ENCODE peak calls at places on chromosome 22, in eight cellular contexts. Q is stomach, C is H1, Y is GM12891, X is suprapubic skin, Z is GM23338, H is esophagus muscularis mucosa, P is transverse colon. I is an unnamed sample.
A peak's percentile ranks its signal among the peaks of the same experiment; 100 is the strongest.

GRCh38 chr22:23204541-23205157 is 24.3 kb downstream of the BCR start:
- DNase-seq in Q (peak; percentile 77), C (no peak), Y (no peak), X (peak; percentile 62), Z (no peak), H (no peak), P (no peak), I (no peak)

GRCh38 chr22:48939441-48940265 is 888.0 kb downstream of the BRD1 start:
- DNase-seq in Q (peak; percentile 19), C (peak; percentile 35), Y (no peak), X (peak; percentile 20), Z (no peak), H (peak; percentile 70), P (peak; percentile 2), I (no peak)

GRCh38 chr22:19797631-19798319 is 37.2 kb downstream of the TBX1 start:
- DNase-seq in Q (no peak), C (no peak), Y (no peak), X (peak; percentile 61), Z (no peak), H (no peak), P (no peak), I (no peak)

GRCh38 chr22:46842606-46843005 is 80.2 kb downstream of the TBC1D22A start:
- DNase-seq in Q (no peak), C (peak; percentile 37), Y (no peak), X (no peak), Z (no peak), H (no peak), P (peak; percentile 20), I (peak; percentile 75)

GRCh38 chr22:48568736-48569330 is 1258.8 kb downstream of the BRD1 start:
- DNase-seq in Q (no peak), C (no peak), Y (no peak), X (no peak), Z (no peak), H (no peak), P (no peak), I (no peak)

GRCh38 chr22:19717691-19718254 is 3.5 kb downstream of the SEPTIN5 start:
- DNase-seq in Q (peak; percentile 79), C (peak; percentile 92), Y (peak; percentile 97), X (no peak), Z (peak; percentile 63), H (no peak), P (peak; percentile 77), I (peak; percentile 60)

GRCh38 chr22:23274146-23274526 is 93.8 kb downstream of the BCR start:
- DNase-seq in Q (no peak), C (no peak), Y (no peak), X (no peak), Z (no peak), H (no peak), P (no peak), I (no peak)

GRCh38 chr22:19713228-19713627 is 1.1 kb upstream of the SEPTIN5 start:
- DNase-seq in Q (no peak), C (no peak), Y (no peak), X (no peak), Z (no peak), H (no peak), P (no peak), I (no peak)

GRCh38 chr22:37281195-37281594 is 1.1 kb upstream of the CYTH4 start:
- DNase-seq in Q (no peak), C (no peak), Y (no peak), X (no peak), Z (no peak), H (no peak), P (no peak), I (no peak)

GRCh38 chr22:37280718-37281117 is 1.6 kb upstream of the CYTH4 start:
- DNase-seq in Q (no peak), C (no peak), Y (no peak), X (no peak), Z (no peak), H (no peak), P (no peak), I (no peak)

GRCh38 chr22:37281646-37282384 is 493 bp upstream of the CYTH4 start:
- DNase-seq in Q (no peak), C (no peak), Y (no peak), X (no peak), Z (no peak), H (no peak), P (no peak), I (no peak)

GRCh38 chr22:37283393-37283937 is 1.2 kb downstream of the CYTH4 start:
- DNase-seq in Q (no peak), C (peak; percentile 66), Y (no peak), X (no peak), Z (peak; percentile 71), H (no peak), P (peak; percentile 62), I (no peak)

GRCh38 chr22:37282385-37282677 is at the start of gene CYTH4:
- DNase-seq in Q (peak; percentile 70), C (no peak), Y (peak; percentile 61), X (no peak), Z (no peak), H (no peak), P (peak; percentile 80), I (no peak)
- TF ChIP-seq POLR2AphosphoS5 in Q (peak; percentile 63), C (no peak), Y (no peak), X (no peak), Z (no peak), H (peak; percentile 45), P (peak; percentile 60), I (no peak)

GRCh38 chr22:44311855-44312170 is 938 bp downstream of the SHISAL1 start:
- DNase-seq in Q (no peak), C (no peak), Y (no peak), X (no peak), Z (no peak), H (no peak), P (no peak), I (no peak)

GRCh38 chr22:44309647-44310046 is 3.1 kb downstream of the SHISAL1 start:
- DNase-seq in Q (no peak), C (no peak), Y (no peak), X (no peak), Z (no peak), H (no peak), P (no peak), I (no peak)

GRCh38 chr22:44311104-44311854 is 1.5 kb downstream of the SHISAL1 start:
- DNase-seq in Q (no peak), C (no peak), Y (no peak), X (no peak), Z (no peak), H (no peak), P (no peak), I (no peak)

GRCh38 chr22:44307509-44308169 is 5.1 kb downstream of the SHISAL1 start:
- DNase-seq in Q (no peak), C (no peak), Y (no peak), X (no peak), Z (no peak), H (no peak), P (no peak), I (no peak)

DNA sequence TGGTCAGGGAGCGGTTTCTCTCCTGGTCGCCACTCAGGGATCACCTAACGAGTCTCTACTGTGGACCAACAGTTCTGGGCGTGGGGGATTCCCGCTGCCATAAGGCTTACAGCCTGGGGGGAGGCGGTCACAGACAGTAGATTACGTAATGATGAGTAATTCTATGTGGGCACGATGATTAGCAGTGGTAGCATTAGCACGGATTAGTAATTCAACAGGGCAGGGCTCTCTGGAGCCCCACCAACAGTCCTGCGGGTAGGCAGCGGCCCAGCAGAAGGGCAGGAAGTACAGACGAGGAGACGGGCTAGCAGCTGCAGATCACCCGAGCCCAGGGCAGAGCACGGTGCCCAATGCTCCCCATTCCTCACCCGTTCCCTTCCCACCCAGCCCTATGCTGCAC is 3.6 kb downstream of the SHISAL1 start:
- DNase-seq in Q (no peak), C (no peak), Y (no peak), X (peak; percentile 86), Z (no peak), H (no peak), P (peak; percentile 43), I (no peak)
- TF ChIP-seq POLR2AphosphoS5 in Q (peak; percentile 44), C (no peak), Y (no peak), X (no peak), Z (no peak), H (peak; percentile 42), P (peak; percentile 40), I (no peak)

DNA sequence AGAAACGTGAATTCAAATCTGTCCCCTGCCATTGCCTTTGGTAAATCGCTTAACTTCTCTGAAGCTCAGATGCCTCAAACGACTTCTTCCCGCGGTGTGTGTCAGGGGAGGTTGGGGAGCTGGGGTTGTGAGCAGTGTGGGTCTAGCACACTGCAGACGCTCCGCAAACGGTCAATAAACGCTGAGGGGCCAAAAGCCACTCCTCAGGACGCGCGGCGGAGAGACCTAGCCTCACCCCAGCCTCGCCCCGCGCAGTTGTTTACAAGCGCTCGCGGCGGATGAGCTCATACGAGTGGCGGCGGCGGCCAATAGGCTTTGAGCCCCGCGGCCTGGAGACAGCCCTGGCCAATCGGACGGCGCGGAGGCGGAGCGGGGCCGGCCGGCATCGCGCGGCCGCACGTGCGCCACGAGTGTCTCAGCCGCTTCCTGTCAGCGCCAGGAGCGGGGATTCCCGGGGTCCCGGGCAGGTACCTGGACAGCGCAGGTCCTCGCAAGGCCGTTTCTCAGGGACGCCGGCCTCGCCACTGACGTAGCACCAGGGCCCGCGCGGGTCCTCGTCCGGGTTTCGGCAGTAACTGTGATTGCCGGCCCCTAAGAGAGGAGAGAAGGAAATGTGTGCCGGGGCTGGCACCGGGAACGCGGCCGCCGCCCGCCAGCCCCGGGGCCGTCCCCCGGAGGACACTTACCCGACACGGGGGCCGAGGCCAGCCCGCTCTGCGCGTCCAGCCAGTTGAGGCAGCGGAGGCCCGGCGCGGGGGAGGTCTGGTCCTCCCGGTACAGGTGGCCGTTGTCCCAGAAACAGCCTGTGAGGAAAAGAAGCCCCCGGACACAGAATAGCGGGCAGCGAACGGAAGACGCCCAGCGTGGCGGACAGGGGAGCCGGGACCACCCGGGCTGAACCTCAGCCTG is 1.5 kb downstream of the PIK3IP1 start:
- DNase-seq in Q (peak; percentile 99), C (peak; percentile 90), Y (peak; percentile 87), X (peak; percentile 97), Z (peak; percentile 98), H (peak; percentile 98), P (peak; percentile 98), I (peak; percentile 97)
- TF ChIP-seq POLR2AphosphoS5 in Q (peak; percentile 98), C (peak; percentile 59), Y (peak; percentile 61), X (peak; percentile 92), Z (no peak), H (peak; percentile 99), P (peak; percentile 98), I (peak; percentile 98)

DNA sequence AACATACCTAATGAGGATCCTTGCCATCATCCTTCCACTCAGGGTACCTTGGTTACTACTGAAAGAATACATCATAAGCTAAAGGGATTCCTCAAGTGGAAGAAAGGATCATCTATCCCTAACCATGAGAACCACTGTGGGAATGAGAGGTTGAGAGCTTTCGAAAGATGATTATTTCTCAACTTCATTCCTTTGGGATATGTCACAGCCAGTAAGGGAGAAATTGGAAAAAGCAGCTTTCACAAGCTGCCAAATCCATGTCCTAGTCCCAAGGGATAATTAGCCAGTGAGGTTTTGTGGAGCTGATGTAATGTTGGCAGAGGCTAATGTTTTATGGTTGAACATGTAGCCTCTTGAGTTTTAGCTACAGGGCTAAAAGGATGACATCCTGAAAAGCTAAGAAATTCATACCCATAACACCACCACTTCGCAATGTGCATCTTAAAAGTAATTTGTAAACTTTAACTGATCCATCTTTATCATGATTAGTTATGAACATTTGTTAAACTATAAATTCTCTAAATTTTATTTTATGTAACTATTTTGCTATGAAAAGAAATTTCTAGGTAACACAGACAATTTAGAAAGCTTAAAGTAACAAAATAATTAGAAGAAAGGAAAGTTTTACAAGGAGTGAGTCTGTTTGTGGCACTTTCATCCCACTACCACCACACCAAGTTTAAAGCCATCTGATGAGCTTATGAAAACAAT is 123.9 kb downstream of the MRTFA start:
- DNase-seq in Q (no peak), C (no peak), Y (no peak), X (no peak), Z (no peak), H (no peak), P (no peak), I (no peak)
- TF ChIP-seq POLR2AphosphoS5 in Q (peak; percentile 92), C (no peak), Y (no peak), X (peak; percentile 97), Z (no peak), H (peak; percentile 84), P (peak; percentile 76), I (peak; percentile 64)

GRCh38 chr22:42993651-42994275 is 21.2 kb downstream of the PACSIN2 start:
- DNase-seq in Q (peak; percentile 25), C (no peak), Y (no peak), X (no peak), Z (no peak), H (no peak), P (no peak), I (peak; percentile 55)
- TF ChIP-seq POLR2AphosphoS5 in Q (no peak), C (no peak), Y (no peak), X (no peak), Z (no peak), H (no peak), P (no peak), I (peak; percentile 74)